ENCODE peak calls at places on chromosome 14, in eight cellular contexts. One of them, this sample, is unnamed.

GRCh38 chr14:52960627-52961026 is 9.8 kb upstream of the FERMT2 start:
- DNase-seq in aorta: no peak
- DNase-seq in OCI-LY7: no peak
- DNase-seq in testis: no peak
- DNase-seq in A549: no peak
- DNase-seq in small intestine: no peak
- DNase-seq in neuronal stem cell: no peak
- DNase-seq in IMR-90: no peak
- DNase-seq in this sample: no peak

GRCh38 chr14:70754989-70755388 is 54.3 kb downstream of the MAP3K9 start:
- DNase-seq in A549: peak; percentile 82
- DNase-seq in aorta: no peak
- DNase-seq in neuronal stem cell: no peak
- DNase-seq in IMR-90: no peak
- DNase-seq in OCI-LY7: no peak
- DNase-seq in small intestine: no peak
- DNase-seq in testis: no peak
- DNase-seq in this sample: no peak

GRCh38 chr14:58640959-58641358 is 3.2 kb downstream of the DACT1 start:
- DNase-seq in testis: no peak
- DNase-seq in aorta: no peak
- DNase-seq in OCI-LY7: no peak
- DNase-seq in neuronal stem cell: no peak
- DNase-seq in small intestine: no peak
- DNase-seq in IMR-90: no peak
- DNase-seq in A549: no peak
- DNase-seq in this sample: no peak

GRCh38 chr14:97061198-97061597 is 264.0 kb downstream of the VRK1 start:
- DNase-seq in OCI-LY7: no peak
- DNase-seq in testis: peak; percentile 23
- DNase-seq in neuronal stem cell: no peak
- DNase-seq in IMR-90: no peak
- DNase-seq in A549: no peak
- DNase-seq in small intestine: no peak
- DNase-seq in aorta: no peak
- DNase-seq in this sample: no peak

GRCh38 chr14:73503648-73504047 is 12.9 kb downstream of the RIOX1 start:
- DNase-seq in testis: no peak
- DNase-seq in OCI-LY7: peak; percentile 25
- DNase-seq in small intestine: no peak
- DNase-seq in IMR-90: peak; percentile 76
- DNase-seq in A549: no peak
- DNase-seq in neuronal stem cell: no peak
- DNase-seq in aorta: no peak
- DNase-seq in this sample: no peak

GRCh38 chr14:90140956-90141316 is 79.1 kb downstream of the KCNK13 start:
- DNase-seq in aorta: no peak
- DNase-seq in small intestine: no peak
- DNase-seq in IMR-90: peak; percentile 71
- DNase-seq in OCI-LY7: no peak
- DNase-seq in A549: peak; percentile 62
- DNase-seq in neuronal stem cell: no peak
- DNase-seq in testis: no peak
- DNase-seq in this sample: no peak

GRCh38 chr14:102138935-102139247 is 806 bp upstream of the WDR20 start:
- DNase-seq in OCI-LY7: no peak
- DNase-seq in small intestine: no peak
- DNase-seq in neuronal stem cell: no peak
- DNase-seq in IMR-90: no peak
- DNase-seq in testis: no peak
- DNase-seq in aorta: no peak
- DNase-seq in A549: no peak
- DNase-seq in this sample: no peak

GRCh38 chr14:92460916-92461579 is 52.5 kb upstream of the RIN3 start:
- DNase-seq in neuronal stem cell: no peak
- DNase-seq in testis: peak; percentile 17
- DNase-seq in A549: no peak
- DNase-seq in small intestine: no peak
- DNase-seq in IMR-90: peak; percentile 82
- DNase-seq in aorta: peak; percentile 75
- DNase-seq in OCI-LY7: no peak
- DNase-seq in this sample: peak; percentile 64

GRCh38 chr14:100341301-100342031 is 18.3 kb downstream of the SLC25A47 start:
- DNase-seq in aorta: peak; percentile 44
- DNase-seq in neuronal stem cell: no peak
- DNase-seq in OCI-LY7: peak; percentile 22
- DNase-seq in IMR-90: peak; percentile 95
- DNase-seq in A549: peak; percentile 60
- DNase-seq in testis: peak; percentile 28
- DNase-seq in small intestine: peak; percentile 50
- DNase-seq in this sample: peak; percentile 74

GRCh38 chr14:101821528-101821927 is 60.0 kb downstream of the PPP2R5C start:
- DNase-seq in A549: no peak
- DNase-seq in IMR-90: no peak
- DNase-seq in OCI-LY7: no peak
- DNase-seq in aorta: no peak
- DNase-seq in testis: no peak
- DNase-seq in small intestine: no peak
- DNase-seq in neuronal stem cell: no peak
- DNase-seq in this sample: no peak

GRCh38 chr14:50542941-50543418 is 10.6 kb upstream of the MAP4K5 start:
- DNase-seq in IMR-90: peak; percentile 61
- DNase-seq in OCI-LY7: peak; percentile 70
- DNase-seq in aorta: no peak
- DNase-seq in neuronal stem cell: peak; percentile 30
- DNase-seq in A549: peak; percentile 59
- DNase-seq in small intestine: peak; percentile 59
- DNase-seq in testis: peak; percentile 56
- DNase-seq in this sample: no peak

GRCh38 chr14:77965919-77966435 is 166.1 kb downstream of the ADCK1 start:
- DNase-seq in OCI-LY7: no peak
- DNase-seq in A549: peak; percentile 42
- DNase-seq in testis: peak; percentile 22
- DNase-seq in aorta: no peak
- DNase-seq in neuronal stem cell: no peak
- DNase-seq in IMR-90: peak; percentile 8
- DNase-seq in small intestine: no peak
- DNase-seq in this sample: no peak

GRCh38 chr14:100116134-100116533 is 43.3 kb downstream of the DEGS2 start:
- DNase-seq in neuronal stem cell: no peak
- DNase-seq in OCI-LY7: no peak
- DNase-seq in small intestine: no peak
- DNase-seq in A549: no peak
- DNase-seq in testis: no peak
- DNase-seq in aorta: no peak
- DNase-seq in IMR-90: no peak
- DNase-seq in this sample: no peak

GRCh38 chr14:50452285-50452684 is 55.6 kb upstream of the CDKL1 start:
- DNase-seq in small intestine: no peak
- DNase-seq in A549: no peak
- DNase-seq in IMR-90: peak; percentile 31
- DNase-seq in testis: no peak
- DNase-seq in OCI-LY7: no peak
- DNase-seq in aorta: no peak
- DNase-seq in neuronal stem cell: no peak
- DNase-seq in this sample: no peak

GRCh38 chr14:99272669-99273024 is 650 bp upstream of the BCL11B start:
- DNase-seq in aorta: no peak
- DNase-seq in IMR-90: no peak
- DNase-seq in neuronal stem cell: no peak
- DNase-seq in small intestine: no peak
- DNase-seq in A549: no peak
- DNase-seq in testis: no peak
- DNase-seq in OCI-LY7: no peak
- DNase-seq in this sample: no peak

GRCh38 chr14:59098377-59098776 is 90.1 kb upstream of the DAAM1 start:
- DNase-seq in aorta: no peak
- DNase-seq in testis: no peak
- DNase-seq in A549: peak; percentile 85
- DNase-seq in IMR-90: peak; percentile 98
- DNase-seq in OCI-LY7: no peak
- DNase-seq in small intestine: no peak
- DNase-seq in neuronal stem cell: no peak
- DNase-seq in this sample: no peak

GRCh38 chr14:23053426-23053825 is 3.9 kb downstream of the CDH24 start:
- DNase-seq in testis: no peak
- DNase-seq in OCI-LY7: no peak
- DNase-seq in small intestine: no peak
- DNase-seq in neuronal stem cell: no peak
- DNase-seq in IMR-90: no peak
- DNase-seq in A549: no peak
- DNase-seq in aorta: no peak
- DNase-seq in this sample: no peak

GRCh38 chr14:89378119-89378518 is 38.9 kb downstream of the FOXN3 start:
- DNase-seq in small intestine: no peak
- DNase-seq in testis: peak; percentile 51
- DNase-seq in A549: peak; percentile 22
- DNase-seq in aorta: no peak
- DNase-seq in OCI-LY7: no peak
- DNase-seq in IMR-90: peak; percentile 93
- DNase-seq in neuronal stem cell: no peak
- DNase-seq in this sample: no peak

GRCh38 chr14:28382460-28383220 is 383.9 kb upstream of the FOXG1 start:
- DNase-seq in small intestine: no peak
- DNase-seq in IMR-90: no peak
- DNase-seq in OCI-LY7: no peak
- DNase-seq in aorta: no peak
- DNase-seq in A549: peak; percentile 91
- DNase-seq in testis: no peak
- DNase-seq in neuronal stem cell: no peak
- DNase-seq in this sample: no peak

GRCh38 chr14:29856516-29856915 is 71.1 kb downstream of the PRKD1 start:
- DNase-seq in OCI-LY7: no peak
- DNase-seq in A549: no peak
- DNase-seq in aorta: no peak
- DNase-seq in testis: no peak
- DNase-seq in IMR-90: no peak
- DNase-seq in small intestine: no peak
- DNase-seq in neuronal stem cell: no peak
- DNase-seq in this sample: no peak

GRCh38 chr14:29858299-29858698 is 69.3 kb downstream of the PRKD1 start:
- DNase-seq in IMR-90: no peak
- DNase-seq in neuronal stem cell: no peak
- DNase-seq in testis: no peak
- DNase-seq in A549: no peak
- DNase-seq in aorta: no peak
- DNase-seq in small intestine: no peak
- DNase-seq in OCI-LY7: peak; percentile 1
- DNase-seq in this sample: no peak

GRCh38 chr14:29865299-29865698 is 62.3 kb downstream of the PRKD1 start:
- DNase-seq in small intestine: no peak
- DNase-seq in aorta: no peak
- DNase-seq in testis: no peak
- DNase-seq in neuronal stem cell: no peak
- DNase-seq in OCI-LY7: no peak
- DNase-seq in A549: no peak
- DNase-seq in IMR-90: no peak
- DNase-seq in this sample: no peak

GRCh38 chr14:29857545-29857944 is 70.1 kb downstream of the PRKD1 start:
- DNase-seq in testis: no peak
- DNase-seq in neuronal stem cell: no peak
- DNase-seq in OCI-LY7: no peak
- DNase-seq in aorta: no peak
- DNase-seq in A549: no peak
- DNase-seq in IMR-90: no peak
- DNase-seq in small intestine: no peak
- DNase-seq in this sample: no peak

GRCh38 chr14:29861996-29862395 is 65.7 kb downstream of the PRKD1 start:
- DNase-seq in neuronal stem cell: no peak
- DNase-seq in small intestine: no peak
- DNase-seq in aorta: no peak
- DNase-seq in OCI-LY7: no peak
- DNase-seq in IMR-90: no peak
- DNase-seq in A549: no peak
- DNase-seq in testis: no peak
- DNase-seq in this sample: no peak
- H3K27ac ChIP-seq in neuronal stem cell: no peak overlapping the region
- H3K27ac ChIP-seq in small intestine: no peak overlapping the region
- H3K27ac ChIP-seq in aorta: no peak overlapping the region
- H3K27ac ChIP-seq in OCI-LY7: no peak overlapping the region
- H3K27ac ChIP-seq in IMR-90: no peak overlapping the region
- H3K27ac ChIP-seq in A549: no peak overlapping the region
- H3K27ac ChIP-seq in testis: no peak overlapping the region
- H3K27ac ChIP-seq in this sample: no peak overlapping the region

DNA sequence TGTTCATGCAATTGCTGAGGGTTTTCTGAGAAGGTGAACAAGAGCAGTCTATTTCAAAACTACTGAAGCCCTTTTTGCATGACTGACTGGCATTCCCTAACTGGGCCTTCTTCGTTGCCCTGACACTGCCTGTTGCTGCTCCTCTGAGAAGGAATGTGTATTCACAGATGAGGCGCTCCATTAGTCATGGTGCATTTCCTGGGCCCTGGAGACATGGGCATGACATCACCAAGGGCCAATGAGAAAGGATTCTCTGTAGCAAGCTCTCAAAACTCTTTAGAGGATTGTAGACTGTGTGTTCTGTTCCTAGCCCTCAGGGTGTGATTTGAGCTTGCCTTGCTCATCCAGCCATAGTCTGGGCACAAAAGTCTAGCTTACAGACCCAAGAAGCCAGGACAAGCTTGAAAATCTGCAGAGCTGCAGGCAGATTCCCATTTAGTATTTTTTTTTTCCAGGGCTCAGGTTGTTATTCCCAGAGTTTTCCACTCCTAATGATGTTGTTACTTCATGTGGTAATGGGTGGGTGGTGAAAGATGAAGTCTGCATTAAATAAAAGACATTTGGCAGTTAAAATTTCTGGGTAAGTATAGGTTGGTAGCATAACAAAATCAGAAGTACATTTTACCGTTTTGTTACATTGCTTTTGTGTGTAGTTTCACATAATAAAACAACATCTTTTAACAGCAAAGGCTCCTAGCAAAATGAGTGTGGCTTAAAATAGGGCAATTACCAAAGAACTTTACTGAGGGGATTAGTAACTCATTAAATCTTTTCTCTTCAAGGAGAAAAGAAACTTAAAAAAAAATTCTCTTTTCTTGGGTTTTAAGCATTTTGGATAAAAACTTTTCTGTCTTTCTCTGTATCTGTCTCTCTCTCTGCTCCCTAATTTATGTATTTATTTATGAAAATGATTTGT is 318.4 kb downstream of the RAD51B start:
- DNase-seq in aorta: peak; percentile 80
- DNase-seq in neuronal stem cell: peak; percentile 82
- DNase-seq in small intestine: peak; percentile 52
- DNase-seq in IMR-90: peak; percentile 95
- DNase-seq in A549: peak; percentile 98
- DNase-seq in testis: no peak
- DNase-seq in OCI-LY7: no peak
- DNase-seq in this sample: peak; percentile 78
- H3K27ac ChIP-seq in aorta: no peak overlapping the region
- H3K27ac ChIP-seq in neuronal stem cell: peak overlapping the region; percentile 90
- H3K27ac ChIP-seq in small intestine: peak overlapping the region; percentile 1
- H3K27ac ChIP-seq in IMR-90: peak overlapping the region; percentile 65
- H3K27ac ChIP-seq in A549: peak overlapping the region; percentile 98
- H3K27ac ChIP-seq in testis: no peak overlapping the region
- H3K27ac ChIP-seq in OCI-LY7: no peak overlapping the region
- H3K27ac ChIP-seq in this sample: peak overlapping the region; percentile 9

GRCh38 chr14:34044373-34044637 is 93.4 kb upstream of the EGLN3 start:
- DNase-seq in testis: no peak
- DNase-seq in small intestine: no peak
- DNase-seq in neuronal stem cell: no peak
- DNase-seq in IMR-90: no peak
- DNase-seq in aorta: no peak
- DNase-seq in OCI-LY7: no peak
- DNase-seq in A549: no peak
- DNase-seq in this sample: no peak
- H3K27ac ChIP-seq in testis: no peak overlapping the region
- H3K27ac ChIP-seq in small intestine: no peak overlapping the region
- H3K27ac ChIP-seq in neuronal stem cell: no peak overlapping the region
- H3K27ac ChIP-seq in IMR-90: no peak overlapping the region
- H3K27ac ChIP-seq in aorta: no peak overlapping the region
- H3K27ac ChIP-seq in OCI-LY7: no peak overlapping the region
- H3K27ac ChIP-seq in A549: peak overlapping the region; percentile 58
- H3K27ac ChIP-seq in this sample: no peak overlapping the region

GRCh38 chr14:20492486-20492885 is 12.9 kb upstream of the RNASE10 start:
- DNase-seq in OCI-LY7: no peak
- DNase-seq in neuronal stem cell: no peak
- DNase-seq in aorta: no peak
- DNase-seq in small intestine: no peak
- DNase-seq in A549: no peak
- DNase-seq in testis: no peak
- DNase-seq in IMR-90: peak; percentile 83
- DNase-seq in this sample: no peak
- H3K27ac ChIP-seq in OCI-LY7: no peak overlapping the region
- H3K27ac ChIP-seq in neuronal stem cell: no peak overlapping the region
- H3K27ac ChIP-seq in aorta: no peak overlapping the region
- H3K27ac ChIP-seq in small intestine: peak overlapping the region; percentile 40
- H3K27ac ChIP-seq in A549: no peak overlapping the region
- H3K27ac ChIP-seq in testis: no peak overlapping the region
- H3K27ac ChIP-seq in IMR-90: no peak overlapping the region
- H3K27ac ChIP-seq in this sample: no peak overlapping the region